ENCODE peak calls at places on chromosomes 3 and 15, in four cellular contexts. K, Z, J and Y are unnamed samples.

GRCh38 chr15:71385026-71385425 is 269.8 kb downstream of the THSD4 start:
- DNase-seq in K (no peak), Z (no peak), J (no peak), Y (no peak)

GRCh38 chr3:122553171-122553570 is 10.9 kb downstream of the PARP9 start:
- DNase-seq in K (no peak), Z (no peak), J (no peak), Y (no peak)

GRCh38 chr3:86958534-86958933 is 32.4 kb downstream of the VGLL3 start:
- DNase-seq in K (no peak), Z (peak; percentile 34), J (no peak), Y (no peak)

GRCh38 chr15:74837482-74837881 is 5.5 kb downstream of the ULK3 start:
- DNase-seq in K (no peak), Z (no peak), J (no peak), Y (no peak)

GRCh38 chr3:18847583-18848197 is 300.6 kb upstream of the KCNH8 start:
- DNase-seq in K (no peak), Z (peak; percentile 62), J (no peak), Y (no peak)

GRCh38 chr3:171028779-171029232 is 2.3 kb upstream of the SLC2A2 start:
- DNase-seq in K (no peak), Z (peak; percentile 36), J (peak; percentile 20), Y (no peak)

GRCh38 chr3:63855333-63855940 is 8.2 kb downstream of the THOC7 start:
- DNase-seq in K (no peak), Z (no peak), J (no peak), Y (no peak)

GRCh38 chr3:136787226-136787793 is 31.6 kb upstream of the SLC35G2 start:
- DNase-seq in K (no peak), Z (no peak), J (no peak), Y (no peak)

GRCh38 chr3:66004244-66004643 is 34.5 kb downstream of the MAGI1 start:
- DNase-seq in K (no peak), Z (no peak), J (no peak), Y (no peak)

GRCh38 chr3:150917941-150918340 is 12.7 kb upstream of the MINDY4B start:
- DNase-seq in K (no peak), Z (no peak), J (no peak), Y (no peak)

GRCh38 chr3:126971891-126972351 is 11.0 kb upstream of the PLXNA1 start:
- DNase-seq in K (peak; percentile 77), Z (no peak), J (no peak), Y (peak; percentile 95)

GRCh38 chr3:50567011-50567385 is 549 bp downstream of the C3orf18 start:
- DNase-seq in K (no peak), Z (no peak), J (no peak), Y (no peak)

GRCh38 chr15:77497942-77498361 is 77.3 kb downstream of the HMG20A start:
- DNase-seq in K (peak; percentile 48), Z (no peak), J (peak; percentile 42), Y (no peak)

GRCh38 chr3:43998841-43999805 is 242.6 kb upstream of the TOPAZ1 start:
- DNase-seq in K (no peak), Z (no peak), J (peak; percentile 83), Y (peak; percentile 76)

GRCh38 chr3:167606836-167607235 is 46.9 kb downstream of the WDR49 start:
- DNase-seq in K (no peak), Z (no peak), J (no peak), Y (no peak)

GRCh38 chr3:148074916-148075315 is 622.8 kb upstream of the AGTR1 start:
- DNase-seq in K (no peak), Z (no peak), J (no peak), Y (no peak)

GRCh38 chr15:60399931-60400330 is 2.1 kb upstream of the ANXA2 start:
- DNase-seq in K (no peak), Z (peak; percentile 83), J (no peak), Y (no peak)

GRCh38 chr15:68994981-68995753 is 19.3 kb upstream of the NOX5 start:
- DNase-seq in K (no peak), Z (no peak), J (no peak), Y (no peak)

GRCh38 chr3:110814170-110815007 is 257.2 kb upstream of the NECTIN3 start:
- DNase-seq in K (no peak), Z (peak; percentile 92), J (peak; percentile 23), Y (peak; percentile 41)

GRCh38 chr3:123424321-123424998 is 24.4 kb downstream of the ADCY5 start:
- DNase-seq in K (no peak), Z (no peak), J (no peak), Y (peak; percentile 85)

GRCh38 chr15:81185896-81186295 is 10.8 kb upstream of the IL16 start:
- DNase-seq in K (no peak), Z (no peak), J (no peak), Y (no peak)

GRCh38 chr3:135887220-135887619 is 78.3 kb upstream of the PPP2R3A start:
- DNase-seq in K (no peak), Z (peak; percentile 67), J (no peak), Y (no peak)

GRCh38 chr3:44729384-44729910 is at the start of gene ZNF501:
- DNase-seq in K (peak; percentile 97), Z (no peak), J (peak; percentile 94), Y (peak; percentile 97)

GRCh38 chr3:157355276-157355675 is 81.4 kb upstream of the PTX3 start:
- DNase-seq in K (no peak), Z (no peak), J (no peak), Y (no peak)

GRCh38 chr3:54171951-54172350 is 49.6 kb downstream of the CACNA2D3 start:
- DNase-seq in K (no peak), Z (no peak), J (no peak), Y (no peak)

GRCh38 chr3:134313839-134314587 is 60.2 kb downstream of the AMOTL2 start:
- DNase-seq in K (no peak), Z (peak; percentile 58), J (no peak), Y (no peak)
- H3K4me1 ChIP-seq in K (peaks cover 46% of the 10 kb centered on the region), Z (peaks cover 66% of the 10 kb centered on the region), J (peaks cover 35% of the 10 kb centered on the region), Y (peaks cover 46% of the 10 kb centered on the region)

GRCh38 chr3:72587282-72587681 is 261.0 kb downstream of the SHQ1 start:
- DNase-seq in K (no peak), Z (no peak), J (no peak), Y (no peak)
- TF ChIP-seq CTCF in K (no peak), Z (no peak), J (no peak), Y (no peak)

GRCh38 chr3:132273043-132273442 is 44.2 kb upstream of the ACP3 start:
- DNase-seq in K (no peak), Z (no peak), J (no peak), Y (no peak)

GRCh38 chr3:132279030-132279429 is 38.2 kb upstream of the ACP3 start:
- DNase-seq in K (no peak), Z (no peak), J (no peak), Y (no peak)

GRCh38 chr3:132276228-132276906 is 40.8 kb upstream of the ACP3 start:
- DNase-seq in K (no peak), Z (no peak), J (no peak), Y (no peak)
- H3K9me3 ChIP-seq in K (peaks cover 3% of the 10 kb centered on the region), Z (no peaks in the 10 kb centered on the region), J (no peaks in the 10 kb centered on the region), Y (peaks cover 3% of the 10 kb centered on the region)

DNA sequence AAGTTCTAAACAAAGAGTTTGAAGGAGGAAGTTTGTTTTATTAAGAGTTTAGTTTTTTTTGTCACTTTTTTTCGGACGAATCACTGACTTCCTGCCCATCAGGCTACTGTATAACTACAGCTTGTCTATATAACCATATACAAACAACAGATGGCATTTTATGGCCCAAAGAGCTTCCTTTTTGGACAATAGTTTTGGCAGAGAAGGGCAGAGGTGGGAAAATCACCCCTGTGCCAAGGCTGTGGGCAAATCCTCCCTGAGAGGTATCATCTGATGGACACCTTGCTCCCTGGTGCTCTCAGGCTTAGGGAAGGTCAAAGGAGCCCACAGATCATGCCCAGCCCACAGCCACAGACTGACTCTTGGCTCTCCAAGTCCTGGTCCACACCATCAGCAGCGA is 113.4 kb downstream of the OXNAD1 start:
- DNase-seq in K (no peak), Z (no peak), J (no peak), Y (no peak)
- H3K4me1 ChIP-seq in K (peaks cover 29% of the 10 kb centered on the region), Z (peaks cover 4% of the 10 kb centered on the region), J (no peaks in the 10 kb centered on the region), Y (peaks cover 3% of the 10 kb centered on the region)

GRCh38 chr15:66963710-66964109 is 101.7 kb upstream of the SMAD3 start:
- DNase-seq in K (no peak), Z (no peak), J (no peak), Y (no peak)
- TF ChIP-seq CTCF in K (no peak), Z (no peak), J (no peak), Y (no peak)

DNA sequence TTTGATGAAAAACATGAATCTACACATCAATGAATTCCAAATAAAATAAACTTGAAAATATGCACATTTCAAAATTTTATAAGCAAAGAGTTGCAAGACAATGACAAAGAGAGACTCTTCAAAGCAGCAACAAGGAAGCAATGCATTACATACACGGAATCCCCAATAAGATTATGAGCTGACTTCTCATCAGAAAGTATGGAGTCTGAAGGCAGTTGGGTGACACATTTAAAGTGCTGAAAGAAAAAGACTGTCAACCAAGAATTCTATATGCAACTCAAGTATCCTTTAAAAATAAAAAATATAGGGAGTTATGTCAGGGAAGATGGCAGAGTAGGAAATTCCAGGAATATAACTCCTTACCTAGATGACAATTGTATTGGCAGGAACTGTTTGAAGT is 46.5 kb upstream of the PRSS50 start:
- DNase-seq in K (no peak), Z (no peak), J (no peak), Y (no peak)
- H3K9me3 ChIP-seq in K (peaks cover 16% of the 10 kb centered on the region), Z (peaks cover 4% of the 10 kb centered on the region), J (no peaks in the 10 kb centered on the region), Y (no peaks in the 10 kb centered on the region)

GRCh38 chr3:13844286-13844685 is 35.6 kb downstream of the WNT7A start:
- DNase-seq in K (no peak), Z (no peak), J (no peak), Y (no peak)
- H3K4me1 ChIP-seq in K (no peaks in the 10 kb centered on the region), Z (peaks cover 35% of the 10 kb centered on the region), J (no peaks in the 10 kb centered on the region), Y (no peaks in the 10 kb centered on the region)

GRCh38 chr15:57019496-57020160 is 101.2 kb downstream of the TCF12 start:
- DNase-seq in K (no peak), Z (no peak), J (no peak), Y (no peak)

GRCh38 chr15:57018151-57018550 is 99.7 kb downstream of the TCF12 start:
- DNase-seq in K (no peak), Z (no peak), J (no peak), Y (no peak)

GRCh38 chr15:57015897-57016296 is 97.5 kb downstream of the TCF12 start:
- DNase-seq in K (no peak), Z (peak; percentile 79), J (peak; percentile 34), Y (no peak)

GRCh38 chr15:57015360-57015759 is 96.9 kb downstream of the TCF12 start:
- DNase-seq in K (no peak), Z (no peak), J (no peak), Y (no peak)

GRCh38 chr15:57017024-57017423 is 98.6 kb downstream of the TCF12 start:
- DNase-seq in K (no peak), Z (peak; percentile 19), J (no peak), Y (no peak)
- TF ChIP-seq CTCF in K (peak; percentile 8), Z (peak; percentile 39), J (no peak), Y (no peak)

DNA sequence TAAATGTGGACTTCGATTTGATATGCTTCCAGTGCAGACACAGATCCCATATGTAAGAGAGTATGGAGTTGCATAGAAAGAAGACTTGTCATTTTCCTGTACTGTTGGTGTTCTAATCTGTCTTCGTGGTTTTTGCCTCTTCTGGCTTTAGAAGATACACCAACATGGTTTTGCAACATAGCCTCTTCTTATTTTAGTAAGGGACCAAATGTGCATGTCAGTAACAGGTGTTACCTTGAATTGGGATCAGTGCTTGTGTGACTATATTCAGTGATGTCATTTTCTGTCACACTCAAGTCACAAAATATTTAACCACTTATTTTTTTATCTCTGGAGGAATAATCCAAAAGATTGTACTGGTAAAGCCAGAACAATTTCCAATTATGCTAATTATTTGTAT is 140.4 kb downstream of the SNRPN start:
- DNase-seq in K (no peak), Z (no peak), J (no peak), Y (no peak)
- H3K9me3 ChIP-seq in K (peaks cover 62% of the 10 kb centered on the region), Z (peaks cover 15% of the 10 kb centered on the region), J (peaks cover 3% of the 10 kb centered on the region), Y (peaks cover 6% of the 10 kb centered on the region)

GRCh38 chr15:67509918-67510317 is 11.0 kb upstream of the C15orf61 start:
- DNase-seq in K (no peak), Z (no peak), J (no peak), Y (no peak)
- H3K4me1 ChIP-seq in K (no peaks in the 10 kb centered on the region), Z (no peaks in the 10 kb centered on the region), J (no peaks in the 10 kb centered on the region), Y (no peaks in the 10 kb centered on the region)